ENCODE peak calls at places on chromosomes 13 and 19, in ten cellular contexts. G is SK-N-SH, M is Caco-2, N is BE2C, C is HCT116, P is ovary, L is right atrium auricular region, S is pancreas, J is sigmoid colon, W is body of pancreas. Q is an unnamed sample.
A peak's percentile ranks its signal among the peaks of the same experiment; 100 is the strongest.

GRCh38 chr19:12792048-12792852 is 964 bp downstream of the JUNB start:
- DNase-seq in G (peak; percentile 41), M (peak; percentile 76), N (peak; percentile 83), C (no peak), P (peak; percentile 76), L (no peak), S (peak; percentile 77), J (peak; percentile 89), W (peak; percentile 81), Q (peak; percentile 90)

GRCh38 chr19:12880551-12881171 is 588 bp downstream of the DNASE2 start:
- DNase-seq in G (no peak), M (no peak), N (peak; percentile 43), C (no peak), P (peak; percentile 42), L (peak; percentile 60), S (peak; percentile 55), J (peak; percentile 77), W (peak; percentile 34), Q (peak; percentile 77)

GRCh38 chr13:27923794-27924528 is 4.2 kb downstream of the PDX1 start:
- DNase-seq in G (no peak), M (no peak), N (no peak), C (no peak), P (no peak), L (no peak), S (peak; percentile 37), J (no peak), W (no peak), Q (no peak)

GRCh38 chr13:93227906-93228801 is 1.5 kb downstream of the GPC6 start:
- DNase-seq in G (peak; percentile 89), M (no peak), N (peak; percentile 87), C (no peak), P (peak; percentile 76), L (peak; percentile 74), S (peak; percentile 29), J (peak; percentile 86), W (peak; percentile 54), Q (peak; percentile 81)

GRCh38 chr19:48390188-48391099 is 907 bp downstream of the KDELR1 start:
- DNase-seq in G (peak; percentile 84), M (peak; percentile 81), N (peak; percentile 80), C (no peak), P (peak; percentile 61), L (peak; percentile 73), S (peak; percentile 58), J (peak; percentile 82), W (peak; percentile 72), Q (peak; percentile 89)

GRCh38 chr13:72125561-72125960 is 258.6 kb upstream of the DACH1 start:
- DNase-seq in G (no peak), M (no peak), N (no peak), C (no peak), P (no peak), L (no peak), S (no peak), J (no peak), W (no peak), Q (no peak)

GRCh38 chr13:50643055-50643454 is 200.4 kb downstream of the DLEU7 start:
- DNase-seq in G (no peak), M (no peak), N (no peak), C (no peak), P (no peak), L (no peak), S (no peak), J (no peak), W (no peak), Q (no peak)

GRCh38 chr13:20550799-20551198 is 16.2 kb upstream of the IFT88 start:
- DNase-seq in G (no peak), M (no peak), N (no peak), C (no peak), P (no peak), L (no peak), S (no peak), J (no peak), W (no peak), Q (no peak)

GRCh38 chr13:41456768-41457588 is at the start of gene RGCC:
- DNase-seq in G (peak; percentile 85), M (peak; percentile 86), N (peak; percentile 68), C (peak; percentile 10), P (peak; percentile 30), L (peak; percentile 77), S (peak; percentile 55), J (peak; percentile 82), W (peak; percentile 76), Q (peak; percentile 79)

GRCh38 chr19:20238025-20238623 is 71.1 kb downstream of the ZNF486 start:
- DNase-seq in G (peak; percentile 80), M (peak; percentile 73), N (peak; percentile 94), C (no peak), P (peak; percentile 86), L (peak; percentile 96), S (peak; percentile 92), J (peak; percentile 94), W (peak; percentile 94), Q (peak; percentile 93)

GRCh38 chr13:89950225-89950624 is 1397.3 kb upstream of the MIR17HG start:
- DNase-seq in G (no peak), M (no peak), N (no peak), C (no peak), P (no peak), L (no peak), S (no peak), J (no peak), W (no peak), Q (no peak)
- H3K4me1 ChIP-seq in G (no peaks in the 10 kb centered on the region), M (no peaks in the 10 kb centered on the region), N (no peaks in the 10 kb centered on the region), C (no peaks in the 10 kb centered on the region), P (no peaks in the 10 kb centered on the region), L (no peaks in the 10 kb centered on the region), S (no peaks in the 10 kb centered on the region), J (no peaks in the 10 kb centered on the region), W (no peaks in the 10 kb centered on the region), Q (no peaks in the 10 kb centered on the region)

DNA sequence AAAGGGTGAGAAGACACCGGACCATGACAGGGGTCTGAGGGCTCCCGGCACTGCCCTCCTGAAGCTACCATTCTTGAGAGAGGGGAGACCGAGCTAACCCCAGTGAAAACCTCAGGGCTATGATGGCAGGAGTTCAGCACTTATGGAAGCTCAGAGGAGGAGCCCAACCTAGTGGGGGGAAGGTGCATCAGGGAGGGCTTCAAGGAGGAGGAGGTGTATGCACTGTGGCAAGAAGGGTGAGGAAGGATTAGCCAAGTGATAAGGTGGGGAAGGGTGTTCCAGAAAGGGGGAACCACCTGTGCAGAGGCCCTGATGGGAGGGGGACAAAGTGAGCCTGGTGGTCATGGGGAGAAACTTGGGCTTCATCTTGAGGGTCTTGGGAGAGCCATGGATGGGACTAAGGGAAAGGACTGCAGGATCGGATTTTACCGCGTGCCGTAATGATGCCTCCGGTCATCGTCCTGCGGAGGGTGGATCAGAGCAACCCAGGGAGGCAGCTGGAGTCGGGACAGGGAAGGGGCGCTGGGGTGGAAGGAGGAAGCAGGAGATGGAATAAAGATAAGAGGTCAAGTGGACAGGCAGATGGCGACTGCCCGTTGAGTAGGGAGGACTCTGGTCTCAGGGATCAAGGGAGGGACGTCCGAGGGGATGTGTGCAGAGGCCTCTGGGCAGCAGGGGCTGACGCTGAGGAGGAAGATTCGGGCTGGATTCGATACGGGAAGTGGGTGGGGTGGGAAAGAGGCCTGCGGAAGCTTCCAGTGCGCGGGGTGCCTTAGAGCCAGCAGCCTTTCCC is 13.3 kb upstream of the PSMD8 start:
- DNase-seq in G (peak; percentile 48), M (no peak), N (no peak), C (no peak), P (no peak), L (no peak), S (no peak), J (no peak), W (no peak), Q (no peak)
- H3K4me3 ChIP-seq in G (peak overlapping the region; percentile 58), M (peak overlapping the region; percentile 96), N (peak overlapping the region; percentile 62), C (peak overlapping the region; percentile 55), P (peak overlapping the region; percentile 14), L (peak overlapping the region; percentile 64), S (peak overlapping the region; percentile 50), J (peak overlapping the region; percentile 42), W (no peak overlapping the region), Q (peak overlapping the region; percentile 51)

DNA sequence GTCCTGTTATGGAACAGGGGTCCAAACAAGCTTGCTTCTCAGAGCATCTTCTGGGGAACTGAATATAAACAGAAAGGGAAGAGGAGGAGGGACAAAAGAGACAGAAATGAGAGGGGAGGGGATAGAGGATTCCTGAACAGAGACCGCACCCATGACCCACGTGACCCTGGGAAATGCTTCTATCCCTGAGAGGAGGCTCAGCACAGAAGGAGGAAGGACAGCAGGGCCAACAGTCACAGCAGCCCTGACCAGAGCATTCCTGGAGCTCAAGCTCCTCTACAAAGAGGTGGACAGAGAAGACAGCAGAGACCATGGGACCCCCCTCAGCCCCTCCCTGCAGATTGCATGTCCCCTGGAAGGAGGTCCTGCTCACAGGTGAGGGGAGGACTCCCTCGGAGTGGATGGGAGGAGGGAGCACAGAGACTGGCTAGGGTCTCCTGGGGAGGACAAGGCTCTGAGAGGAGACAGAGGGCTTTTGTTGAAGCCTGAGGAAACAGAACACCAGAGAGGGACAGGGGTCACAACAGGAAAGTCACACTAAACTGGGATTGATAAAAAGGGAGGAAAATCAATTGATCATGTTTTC is at the start of gene CEACAM6:
- DNase-seq in G (no peak), M (peak; percentile 55), N (no peak), C (no peak), P (no peak), L (no peak), S (no peak), J (no peak), W (no peak), Q (no peak)
- H3K4me1 ChIP-seq in G (no peaks in the 10 kb centered on the region), M (peaks cover 17% of the 10 kb centered on the region), N (no peaks in the 10 kb centered on the region), C (peaks cover 7% of the 10 kb centered on the region), P (no peaks in the 10 kb centered on the region), L (no peaks in the 10 kb centered on the region), S (peaks cover 6% of the 10 kb centered on the region), J (peaks cover 20% of the 10 kb centered on the region), W (peaks cover 27% of the 10 kb centered on the region), Q (no peaks in the 10 kb centered on the region)

GRCh38 chr19:29663861-29664752 is 1.2 kb upstream of the PLEKHF1 start:
- DNase-seq in G (no peak), M (no peak), N (no peak), C (no peak), P (no peak), L (no peak), S (no peak), J (peak; percentile 64), W (no peak), Q (peak; percentile 28)
- H3K4me3 ChIP-seq in G (no peak overlapping the region), M (no peak overlapping the region), N (no peak overlapping the region), C (peak overlapping the region; percentile 48), P (peak overlapping the region; percentile 91), L (no peak overlapping the region), S (no peak overlapping the region), J (no peak overlapping the region), W (no peak overlapping the region), Q (no peak overlapping the region)

DNA sequence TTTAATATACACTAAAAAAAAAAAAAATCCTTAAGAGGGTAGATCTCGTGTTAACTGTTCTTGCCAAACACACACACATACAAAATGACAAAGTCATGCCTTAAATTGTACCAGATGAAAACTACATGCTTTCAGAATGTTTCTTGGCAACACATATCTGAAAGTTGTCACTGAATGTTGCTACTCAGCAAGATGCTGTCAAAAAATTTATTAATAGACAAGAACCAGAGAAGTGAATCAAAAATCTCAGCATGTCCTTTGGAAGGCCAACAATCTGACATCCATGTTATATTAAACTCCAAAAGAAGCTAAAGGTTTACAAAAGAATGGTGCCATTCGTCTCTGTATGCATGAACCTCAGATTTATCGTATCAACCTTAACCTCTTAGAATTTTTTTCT is 1746.2 kb upstream of the PRR20A start:
- DNase-seq in G (no peak), M (no peak), N (no peak), C (no peak), P (no peak), L (no peak), S (no peak), J (no peak), W (no peak), Q (no peak)
- H3K4me1 ChIP-seq in G (no peaks in the 10 kb centered on the region), M (no peaks in the 10 kb centered on the region), N (peaks cover 2% of the 10 kb centered on the region), C (no peaks in the 10 kb centered on the region), P (no peaks in the 10 kb centered on the region), L (no peaks in the 10 kb centered on the region), S (no peaks in the 10 kb centered on the region), J (peaks cover 10% of the 10 kb centered on the region), W (no peaks in the 10 kb centered on the region), Q (no peaks in the 10 kb centered on the region)